ENCODE peak calls at places on chromosomes 6 and 20, in eight cellular contexts. L, E, Y, H, K, R, P and I are unnamed samples.

GRCh38 chr6:26383624-26384417 is 913 bp downstream of the BTN2A2 start:
- DNase-seq in K (no peak), P (peak; percentile 40), Y (no peak), R (no peak), E (no peak), L (no peak), H (no peak), I (peak; percentile 68)

GRCh38 chr20:4563534-4563933 is 158.2 kb upstream of the PRND start:
- DNase-seq in K (no peak), L (no peak), P (peak; percentile 24), R (no peak), Y (no peak), H (peak; percentile 18), E (no peak), I (peak; percentile 70)

GRCh38 chr20:45405566-45406259 is 2.4 kb upstream of the DBNDD2 start:
- DNase-seq in P (peak; percentile 51), L (peak; percentile 75), K (no peak), E (no peak), H (no peak), Y (no peak), R (no peak), I (peak; percentile 67)

GRCh38 chr6:12522347-12522746 is 194.2 kb upstream of the PHACTR1 start:
- DNase-seq in R (no peak), H (no peak), P (no peak), K (no peak), L (no peak), Y (no peak), E (no peak), I (no peak)

GRCh38 chr6:152329640-152330202 is 307.4 kb downstream of the SYNE1 start:
- DNase-seq in K (no peak), Y (no peak), P (no peak), H (no peak), R (no peak), L (no peak), E (no peak), I (no peak)

GRCh38 chr20:49245921-49246740 is 26.9 kb downstream of the DDX27 start:
- DNase-seq in R (peak; percentile 42), L (peak; percentile 68), H (no peak), Y (no peak), K (peak; percentile 23), E (peak; percentile 73), P (peak; percentile 62), I (peak; percentile 71)

GRCh38 chr20:61726979-61727378 is 338.7 kb downstream of the TAF4 start:
- DNase-seq in L (no peak), R (no peak), P (no peak), K (no peak), E (no peak), Y (no peak), H (no peak), I (no peak)

GRCh38 chr6:132322398-132322797 is 78.9 kb downstream of the MOXD1 start:
- DNase-seq in L (no peak), Y (no peak), K (no peak), E (no peak), H (no peak), P (no peak), R (no peak), I (no peak)

GRCh38 chr6:109718991-109719390 is 27.9 kb downstream of the FIG4 start:
- DNase-seq in L (no peak), Y (no peak), E (no peak), H (no peak), R (no peak), K (no peak), P (no peak), I (no peak)

GRCh38 chr6:101398716-101399626 is 5.5 kb downstream of the GRIK2 start:
- DNase-seq in P (no peak), Y (no peak), R (no peak), H (no peak), L (peak; percentile 62), K (no peak), E (no peak), I (peak; percentile 21)

GRCh38 chr6:160519603-160520042 is 144.5 kb downstream of the LPA start:
- DNase-seq in K (peak; percentile 22), L (no peak), Y (no peak), H (peak; percentile 41), E (peak; percentile 11), P (peak; percentile 15), R (no peak), I (peak; percentile 72)

GRCh38 chr20:24735263-24735662 is 213.8 kb upstream of the CST7 start:
- DNase-seq in H (no peak), K (no peak), P (no peak), Y (no peak), R (no peak), L (peak; percentile 48), E (no peak), I (peak; percentile 11)

GRCh38 chr6:35419431-35419830 is 32.7 kb upstream of the FANCE start:
- DNase-seq in P (peak; percentile 52), Y (no peak), E (no peak), L (no peak), K (no peak), H (peak; percentile 39), R (no peak), I (peak; percentile 30)

GRCh38 chr20:21548390-21549035 is 34.6 kb upstream of the NKX2-2 start:
- DNase-seq in Y (peak; percentile 46), K (no peak), E (no peak), P (no peak), R (no peak), L (no peak), H (no peak), I (no peak)

GRCh38 chr6:35686873-35687557 is 1.7 kb downstream of the FKBP5 start:
- DNase-seq in E (no peak), P (no peak), K (no peak), H (no peak), Y (no peak), R (no peak), L (no peak), I (no peak)

GRCh38 chr6:87174078-87174579 is 18.8 kb downstream of the ZNF292 start:
- DNase-seq in H (no peak), K (no peak), E (no peak), R (no peak), P (no peak), Y (no peak), L (no peak), I (peak; percentile 48)

GRCh38 chr6:153001767-153002612 is 519 bp downstream of the MTRF1L start:
- DNase-seq in K (no peak), Y (no peak), R (no peak), E (no peak), P (no peak), H (no peak), L (peak; percentile 36), I (peak; percentile 42)

GRCh38 chr6:37904590-37904989 is 85.1 kb downstream of the ZFAND3 start:
- DNase-seq in H (no peak), Y (no peak), R (no peak), K (no peak), E (no peak), P (no peak), L (no peak), I (no peak)

GRCh38 chr20:10078403-10078802 is 43.6 kb downstream of the ANKEF1 start:
- DNase-seq in R (no peak), Y (no peak), H (no peak), K (no peak), L (no peak), P (no peak), E (no peak), I (no peak)

GRCh38 chr6:141158740-141159139 is 974.0 kb upstream of the GJE1 start:
- DNase-seq in E (no peak), K (no peak), R (no peak), L (no peak), H (no peak), Y (no peak), P (no peak), I (no peak)
- TF ChIP-seq REST in E (no peak), K (no peak), R (no peak), L (no peak), H (no peak), Y (no peak), P (no peak), I (no peak)

GRCh38 chr6:157667211-157668033 is 155.6 kb upstream of the SNX9 start:
- DNase-seq in Y (peak; percentile 36), E (peak; percentile 71), R (peak; percentile 57), H (peak; percentile 40), L (peak; percentile 77), K (peak; percentile 53), P (peak; percentile 82), I (peak; percentile 85)
- TF ChIP-seq REST in Y (no peak), E (no peak), R (no peak), H (no peak), L (no peak), K (no peak), P (no peak), I (no peak)

GRCh38 chr20:17465236-17465635 is 65.9 kb downstream of the BFSP1 start:
- DNase-seq in H (no peak), P (no peak), L (no peak), K (no peak), E (no peak), Y (no peak), R (no peak), I (no peak)
- TF ChIP-seq REST in H (no peak), P (no peak), L (no peak), K (no peak), E (no peak), Y (no peak), R (no peak), I (no peak)

GRCh38 chr6:105616521-105616920 is 213.6 kb upstream of the PREP start:
- DNase-seq in E (no peak), Y (no peak), R (no peak), P (no peak), K (no peak), H (no peak), L (no peak), I (no peak)
- TF ChIP-seq REST in E (no peak), Y (no peak), R (no peak), P (no peak), K (no peak), H (no peak), L (no peak), I (no peak)

GRCh38 chr6:27565839-27566779 is 93.2 kb upstream of the ZNF184 start:
- DNase-seq in P (no peak), K (no peak), H (no peak), E (no peak), Y (no peak), R (no peak), L (no peak), I (peak; percentile 78)
- TF ChIP-seq REST in P (no peak), K (no peak), H (no peak), E (no peak), Y (no peak), R (no peak), L (no peak), I (no peak)